ENCODE peak calls at places on chromosomes 5 and 9, in five cellular contexts. Z is astrocyte of the spinal cord; M is HCT116; V is neural progenitor cell; S is CD8-positive, alpha-beta T cell. Q is an unnamed sample.

GRCh38 chr5:171312129-171312819 is 3.2 kb downstream of the TLX3 start:
- DNase-seq in Z (peak), M (no peak), V (peak), S (no peak), Q (no peak)

GRCh38 chr9:90900130-90900529 is 98.5 kb downstream of the SYK start:
- DNase-seq in Z (no peak), M (no peak), V (peak), S (no peak), Q (no peak)

GRCh38 chr5:106189121-106189809 is 1481.5 kb downstream of the EFNA5 start:
- DNase-seq in Z (no peak), M (no peak), V (no peak), S (no peak), Q (no peak)

GRCh38 chr9:126514037-126514821 is 99.5 kb upstream of the LMX1B start:
- DNase-seq in Z (no peak), M (peak), V (peak), S (peak), Q (peak)

GRCh38 chr5:172162348-172162747 is 25.7 kb downstream of the STK10 start:
- DNase-seq in Z (no peak), M (no peak), V (peak), S (no peak), Q (no peak)

GRCh38 chr9:18490591-18491370 is 16.8 kb downstream of the ADAMTSL1 start:
- DNase-seq in Z (peak), M (no peak), V (no peak), S (no peak), Q (no peak)

GRCh38 chr9:113042884-113043657 is 13.5 kb downstream of the ZFP37 start:
- DNase-seq in Z (peak), M (no peak), V (no peak), S (no peak), Q (no peak)

GRCh38 chr5:157559301-157559700 is 16.3 kb downstream of the ADAM19 start:
- DNase-seq in Z (no peak), M (no peak), V (no peak), S (no peak), Q (no peak)

GRCh38 chr5:87829214-87829551 is 416.5 kb upstream of the CCNH start:
- DNase-seq in Z (peak), M (peak), V (no peak), S (no peak), Q (no peak)

GRCh38 chr5:172509405-172509781 is 55.1 kb upstream of the SH3PXD2B start:
- DNase-seq in Z (no peak), M (no peak), V (peak), S (no peak), Q (no peak)

GRCh38 chr5:132020568-132021339 is 9.3 kb upstream of the ACSL6 start:
- DNase-seq in Z (no peak), M (no peak), V (no peak), S (no peak), Q (peak)

GRCh38 chr9:105191508-105192118 is 52.8 kb upstream of the SLC44A1 start:
- DNase-seq in Z (peak), M (no peak), V (no peak), S (no peak), Q (no peak)

GRCh38 chr5:157308826-157309465 is 43.0 kb downstream of the CYFIP2 start:
- DNase-seq in Z (peak), M (no peak), V (no peak), S (no peak), Q (no peak)

GRCh38 chr9:79719989-79720388 is 148.2 kb downstream of the TLE4 start:
- DNase-seq in Z (no peak), M (no peak), V (no peak), S (no peak), Q (no peak)

GRCh38 chr5:144309265-144309664 is 138.6 kb downstream of the KCTD16 start:
- DNase-seq in Z (no peak), M (no peak), V (no peak), S (no peak), Q (no peak)

GRCh38 chr9:134992755-134993124 is 75.0 kb upstream of the FCN1 start:
- DNase-seq in Z (no peak), M (no peak), V (no peak), S (no peak), Q (no peak)

GRCh38 chr9:137878957-137879555 is 1.5 kb downstream of the CACNA1B start:
- DNase-seq in Z (no peak), M (no peak), V (no peak), S (no peak), Q (no peak)

GRCh38 chr5:72848474-72849428 is 32.3 kb downstream of the TNPO1 start:
- DNase-seq in Z (peak), M (no peak), V (peak), S (peak), Q (peak)

GRCh38 chr9:135156525-135157510 is 69.3 kb downstream of the OLFM1 start:
- DNase-seq in Z (peak), M (peak), V (peak), S (no peak), Q (no peak)

GRCh38 chr5:110965773-110966581 is 105.5 kb upstream of the TSLP start:
- DNase-seq in Z (no peak), M (no peak), V (no peak), S (no peak), Q (no peak)

DNA sequence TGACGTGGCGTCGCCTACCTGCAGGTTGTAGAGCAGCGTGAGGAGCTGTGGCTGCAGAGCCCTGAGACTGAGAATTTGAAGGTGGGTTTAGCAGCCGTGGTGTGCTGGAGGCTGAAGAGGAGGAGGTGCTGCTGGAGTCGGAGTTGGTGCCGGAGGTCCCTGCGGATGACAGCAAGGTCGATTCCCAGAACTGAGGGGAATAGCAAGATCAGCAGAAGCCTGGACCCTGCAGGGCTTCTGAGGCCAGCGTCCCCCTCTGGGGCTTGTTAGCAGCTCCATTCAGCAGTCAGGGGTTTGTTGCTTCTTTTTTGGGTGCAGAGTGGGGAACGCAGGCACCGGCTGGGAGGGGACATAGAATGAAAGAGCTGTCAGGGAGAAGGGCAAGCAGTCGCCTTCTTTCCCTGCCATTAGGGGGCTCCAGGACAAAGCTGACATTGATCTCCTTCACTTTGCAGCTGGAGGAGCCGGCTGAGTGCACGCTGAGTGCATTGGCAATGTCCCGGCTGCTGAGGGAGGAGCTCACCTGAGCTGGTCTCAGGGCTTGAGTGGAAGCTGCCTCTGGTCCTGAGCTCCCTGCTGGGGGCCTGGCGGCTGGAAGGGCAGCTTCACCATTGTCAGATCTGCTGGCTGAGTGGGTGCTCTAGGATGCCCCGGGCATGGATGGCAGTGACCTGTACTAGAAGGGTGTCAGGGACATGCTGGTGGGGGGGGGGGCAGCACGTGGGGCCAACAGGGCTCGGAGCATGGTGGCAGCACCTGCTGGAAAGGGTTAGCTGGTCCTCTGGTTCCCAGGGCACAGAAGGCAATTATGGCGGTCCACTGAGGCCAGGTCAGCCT is 20.8 kb downstream of the OBP2B start:
- DNase-seq in Z (no peak), M (peak), V (peak), S (no peak), Q (no peak)
- TF ChIP-seq CTCF in Z (peak), M (peak), V (peak), S (no peak), Q (no peak)

GRCh38 chr5:43400082-43400481 is 12.1 kb downstream of the CCL28 start:
- DNase-seq in Z (peak), M (no peak), V (no peak), S (no peak), Q (no peak)
- TF ChIP-seq CTCF in Z (peak), M (peak), V (no peak), S (no peak), Q (no peak)

DNA sequence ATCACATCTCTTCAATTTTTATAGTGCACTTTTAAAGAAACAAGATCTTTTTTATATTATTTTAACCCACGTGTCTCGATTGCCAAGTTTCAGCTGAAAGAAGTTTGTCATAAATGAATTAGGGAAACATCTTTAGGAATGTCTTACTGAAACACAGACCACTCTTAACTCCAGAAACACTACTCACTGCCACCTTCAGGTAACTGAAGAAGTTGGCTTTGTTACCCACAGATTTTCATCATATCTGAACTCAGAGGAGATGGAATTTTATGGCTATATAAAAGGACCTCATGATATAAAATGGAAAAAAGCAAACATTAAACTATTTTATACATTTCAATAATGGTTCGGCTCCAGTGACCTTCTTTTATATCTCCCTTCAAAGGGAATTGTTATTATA is 158.0 kb downstream of the SEMA5A start:
- DNase-seq in Z (peak), M (no peak), V (no peak), S (no peak), Q (no peak)
- TF ChIP-seq CTCF in Z (peak), M (no peak), V (no peak), S (no peak), Q (no peak)

GRCh38 chr5:82259172-82259800 is 18.9 kb downstream of the RPS23 start:
- DNase-seq in Z (peak), M (peak), V (no peak), S (no peak), Q (no peak)
- TF ChIP-seq CTCF in Z (peak), M (peak), V (peak), S (no peak), Q (no peak)

GRCh38 chr5:141477815-141478214 is 2.0 kb downstream of the PCDHGC3 start:
- DNase-seq in Z (no peak), M (no peak), V (no peak), S (no peak), Q (no peak)

GRCh38 chr5:141476132-141476909 is 555 bp downstream of the PCDHGC3 start:
- DNase-seq in Z (peak), M (no peak), V (peak), S (no peak), Q (no peak)

GRCh38 chr5:141477169-141477568 is 1.4 kb downstream of the PCDHGC3 start:
- DNase-seq in Z (no peak), M (no peak), V (no peak), S (no peak), Q (no peak)

GRCh38 chr5:141478321-141478945 is 2.7 kb downstream of the PCDHGC3 start:
- DNase-seq in Z (peak), M (no peak), V (no peak), S (no peak), Q (no peak)

GRCh38 chr5:141475625-141476131 is at the start of gene PCDHGC3:
- DNase-seq in Z (peak), M (no peak), V (peak), S (no peak), Q (no peak)
- TF ChIP-seq CTCF in Z (peak), M (no peak), V (peak), S (no peak), Q (no peak)

DNA sequence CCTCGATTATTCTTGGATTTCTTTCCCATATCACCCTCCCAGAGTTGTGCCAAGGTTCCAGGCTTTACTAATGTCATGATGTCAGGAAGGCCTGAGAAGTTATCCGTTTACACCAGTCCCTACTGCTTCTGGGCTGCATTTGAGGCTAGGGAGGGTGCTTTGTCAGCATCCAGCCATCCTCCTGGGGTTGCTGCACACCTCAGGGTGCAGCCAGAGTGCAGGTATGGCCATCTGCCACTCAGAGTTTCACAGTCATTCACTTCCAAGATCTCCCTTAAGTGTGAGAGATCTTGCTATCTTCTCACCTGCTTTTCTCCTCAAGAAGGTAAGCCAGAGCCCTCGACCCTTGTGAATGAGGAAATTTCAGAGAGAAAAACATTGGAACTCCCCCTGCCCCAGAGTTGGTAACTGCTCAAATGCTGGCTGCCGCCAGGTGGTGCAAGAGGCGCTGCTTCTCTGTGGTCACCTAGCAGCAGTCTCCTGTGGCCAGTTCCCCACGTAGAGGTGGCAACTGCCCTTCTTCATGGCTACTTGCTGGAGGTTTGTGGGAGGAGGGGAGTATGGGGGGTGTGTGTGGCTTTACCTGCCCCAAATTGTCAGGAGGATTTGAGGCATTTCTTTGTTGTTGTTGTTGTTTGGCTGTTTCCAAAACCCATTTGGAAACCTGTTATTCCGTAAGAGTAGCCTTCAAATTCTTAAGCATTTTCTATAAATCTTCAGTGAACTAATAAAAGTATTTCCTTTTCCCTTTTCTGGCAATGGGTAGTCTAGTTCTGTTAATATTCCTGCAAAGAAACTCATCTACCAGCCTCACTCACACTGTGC is 259.6 kb upstream of the DMRT1 start:
- DNase-seq in Z (no peak), M (peak), V (peak), S (no peak), Q (no peak)
- TF ChIP-seq CTCF in Z (peak), M (peak), V (peak), S (no peak), Q (no peak)

GRCh38 chr5:83720805-83721431 is at the start of gene HAPLN1:
- DNase-seq in Z (peak), M (no peak), V (peak), S (no peak), Q (no peak)

GRCh38 chr5:83726912-83727311 is 6.3 kb upstream of the HAPLN1 start:
- DNase-seq in Z (peak), M (no peak), V (no peak), S (no peak), Q (no peak)

GRCh38 chr5:83724915-83725314 is 4.3 kb upstream of the HAPLN1 start:
- DNase-seq in Z (no peak), M (no peak), V (no peak), S (no peak), Q (no peak)

GRCh38 chr5:83721878-83722779 is 1.5 kb upstream of the HAPLN1 start:
- DNase-seq in Z (peak), M (peak), V (peak), S (no peak), Q (no peak)

GRCh38 chr5:83724001-83724400 is 3.3 kb upstream of the HAPLN1 start:
- DNase-seq in Z (no peak), M (no peak), V (no peak), S (no peak), Q (no peak)
- TF ChIP-seq CTCF in Z (no peak), M (no peak), V (no peak), S (no peak), Q (no peak)

GRCh38 chr9:37798677-37799076 is 1.9 kb upstream of the DCAF10 start:
- DNase-seq in Z (no peak), M (no peak), V (no peak), S (no peak), Q (no peak)

GRCh38 chr9:37801287-37801850 is 772 bp downstream of the DCAF10 start:
- DNase-seq in Z (no peak), M (no peak), V (peak), S (no peak), Q (no peak)

GRCh38 chr9:37806271-37806670 is 5.7 kb downstream of the DCAF10 start:
- DNase-seq in Z (no peak), M (no peak), V (no peak), S (no peak), Q (no peak)

GRCh38 chr9:37801959-37802711 is 1.5 kb downstream of the DCAF10 start:
- DNase-seq in Z (no peak), M (no peak), V (no peak), S (no peak), Q (no peak)

GRCh38 chr9:37800631-37801286 is at the start of gene DCAF10:
- DNase-seq in Z (peak), M (peak), V (peak), S (peak), Q (peak)
- TF ChIP-seq CTCF in Z (no peak), M (no peak), V (no peak), S (no peak), Q (no peak)

GRCh38 chr5:112240011-112240410 is 179.1 kb downstream of the EPB41L4A start:
- DNase-seq in Z (no peak), M (no peak), V (no peak), S (no peak), Q (no peak)

GRCh38 chr5:112234000-112234399 is 185.1 kb downstream of the EPB41L4A start:
- DNase-seq in Z (no peak), M (no peak), V (no peak), S (no peak), Q (no peak)

GRCh38 chr5:112237456-112237855 is 181.6 kb downstream of the EPB41L4A start:
- DNase-seq in Z (no peak), M (no peak), V (peak), S (no peak), Q (no peak)

GRCh38 chr5:112232651-112233050 is 186.4 kb downstream of the EPB41L4A start:
- DNase-seq in Z (no peak), M (no peak), V (no peak), S (no peak), Q (no peak)

GRCh38 chr5:112238473-112238872 is 180.6 kb downstream of the EPB41L4A start:
- DNase-seq in Z (no peak), M (no peak), V (peak), S (no peak), Q (no peak)
- TF ChIP-seq CTCF in Z (no peak), M (no peak), V (peak), S (no peak), Q (no peak)

Q was measured in natural killer cell.